ENCODE peak calls at places on chromosome 11, in seven cellular contexts. One of them, this sample, is unnamed.

GRCh38 chr11:17700991-17701390 is 18.4 kb upstream of the MYOD1 start:
- DNase-seq in neuronal stem cell: no peak
- DNase-seq in H9: no peak
- DNase-seq in IMR-90: no peak
- DNase-seq in mesenchymal stem cell: no peak
- DNase-seq in H1: no peak
- DNase-seq in mesendoderm: no peak
- DNase-seq in this sample: no peak

GRCh38 chr11:74279256-74279655 is 32.2 kb downstream of the P4HA3 start:
- DNase-seq in neuronal stem cell: no peak
- DNase-seq in H1: no peak
- DNase-seq in IMR-90: no peak
- DNase-seq in mesenchymal stem cell: no peak
- DNase-seq in H9: no peak
- DNase-seq in mesendoderm: no peak
- DNase-seq in this sample: no peak

GRCh38 chr11:86811637-86812321 is 11.4 kb downstream of the PRSS23 start:
- DNase-seq in IMR-90: peak
- DNase-seq in H9: no peak
- DNase-seq in neuronal stem cell: no peak
- DNase-seq in H1: no peak
- DNase-seq in mesendoderm: peak
- DNase-seq in mesenchymal stem cell: peak
- DNase-seq in this sample: no peak

GRCh38 chr11:8917157-8917820 is 6.3 kb downstream of the AKIP1 start:
- DNase-seq in H9: peak
- DNase-seq in mesenchymal stem cell: peak
- DNase-seq in neuronal stem cell: peak
- DNase-seq in IMR-90: peak
- DNase-seq in mesendoderm: peak
- DNase-seq in H1: no peak
- DNase-seq in this sample: peak

GRCh38 chr11:104462346-104462745 is 298.4 kb upstream of the PDGFD start:
- DNase-seq in mesenchymal stem cell: peak
- DNase-seq in H1: no peak
- DNase-seq in IMR-90: peak
- DNase-seq in neuronal stem cell: no peak
- DNase-seq in H9: no peak
- DNase-seq in mesendoderm: no peak
- DNase-seq in this sample: no peak

GRCh38 chr11:34915136-34916013 is 804 bp downstream of the APIP start:
- DNase-seq in H1: no peak
- DNase-seq in H9: no peak
- DNase-seq in neuronal stem cell: no peak
- DNase-seq in IMR-90: peak
- DNase-seq in mesenchymal stem cell: peak
- DNase-seq in mesendoderm: no peak
- DNase-seq in this sample: no peak

GRCh38 chr11:35734669-35735068 is 72.1 kb downstream of the TRIM44 start:
- DNase-seq in mesendoderm: no peak
- DNase-seq in mesenchymal stem cell: no peak
- DNase-seq in H9: no peak
- DNase-seq in neuronal stem cell: no peak
- DNase-seq in IMR-90: no peak
- DNase-seq in H1: no peak
- DNase-seq in this sample: no peak

GRCh38 chr11:35173011-35173511 is 34.1 kb downstream of the CD44 start:
- DNase-seq in mesendoderm: no peak
- DNase-seq in mesenchymal stem cell: peak
- DNase-seq in IMR-90: peak
- DNase-seq in H9: no peak
- DNase-seq in neuronal stem cell: no peak
- DNase-seq in H1: no peak
- DNase-seq in this sample: no peak

GRCh38 chr11:47391711-47392432 is 13.5 kb upstream of the SPI1 start:
- DNase-seq in mesenchymal stem cell: no peak
- DNase-seq in H1: no peak
- DNase-seq in neuronal stem cell: no peak
- DNase-seq in H9: no peak
- DNase-seq in IMR-90: no peak
- DNase-seq in mesendoderm: no peak
- DNase-seq in this sample: no peak

GRCh38 chr11:130737866-130738431 is 178.3 kb downstream of the SNX19 start:
- DNase-seq in mesenchymal stem cell: peak
- DNase-seq in IMR-90: peak
- DNase-seq in H9: no peak
- DNase-seq in neuronal stem cell: no peak
- DNase-seq in H1: no peak
- DNase-seq in mesendoderm: no peak
- DNase-seq in this sample: no peak

GRCh38 chr11:67345247-67345948 is 7.9 kb downstream of the POLD4 start:
- DNase-seq in H1: no peak
- DNase-seq in mesenchymal stem cell: no peak
- DNase-seq in neuronal stem cell: no peak
- DNase-seq in H9: no peak
- DNase-seq in mesendoderm: no peak
- DNase-seq in IMR-90: no peak
- DNase-seq in this sample: no peak

DNA sequence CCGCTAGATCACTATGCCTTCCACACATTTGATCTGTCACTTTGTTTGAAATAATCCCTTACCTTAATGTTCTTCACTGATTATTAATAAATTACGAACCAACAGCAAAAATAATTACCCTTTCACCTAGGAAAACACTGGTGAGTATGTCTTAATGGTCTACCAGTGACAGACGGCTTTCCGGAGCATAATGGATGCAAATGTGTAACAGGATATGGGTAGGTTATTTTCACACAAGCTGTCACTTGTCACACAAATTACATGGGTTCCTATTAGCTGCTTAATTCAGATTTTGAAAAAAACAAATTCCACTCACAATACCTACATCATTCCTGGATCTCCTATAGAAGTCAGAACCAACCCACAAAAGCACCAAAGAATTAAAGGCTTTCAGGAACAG is 127.9 kb downstream of the WT1 start:
- DNase-seq in neuronal stem cell: no peak
- DNase-seq in mesendoderm: no peak
- DNase-seq in IMR-90: no peak
- DNase-seq in H9: no peak
- DNase-seq in H1: no peak
- DNase-seq in mesenchymal stem cell: no peak
- DNase-seq in this sample: no peak
- H4K8ac ChIP-seq in neuronal stem cell: no peak
- H4K8ac ChIP-seq in mesendoderm: no peak
- H4K8ac ChIP-seq in IMR-90: no peak
- H4K8ac ChIP-seq in H9: no peak
- H4K8ac ChIP-seq in H1: no peak
- H4K8ac ChIP-seq in mesenchymal stem cell: no peak
- H4K8ac ChIP-seq in this sample: no peak

GRCh38 chr11:59119826-59120225 is 12.8 kb downstream of the FAM111B start:
- DNase-seq in mesendoderm: no peak
- DNase-seq in H1: no peak
- DNase-seq in H9: no peak
- DNase-seq in mesenchymal stem cell: no peak
- DNase-seq in neuronal stem cell: no peak
- DNase-seq in IMR-90: no peak
- DNase-seq in this sample: no peak
- H3K4ac ChIP-seq in mesendoderm: no peak
- H3K4ac ChIP-seq in H1: no peak
- H3K4ac ChIP-seq in H9: no peak
- H3K4ac ChIP-seq in mesenchymal stem cell: no peak
- H3K4ac ChIP-seq in neuronal stem cell: no peak
- H3K4ac ChIP-seq in IMR-90: no peak
- H3K4ac ChIP-seq in this sample: no peak

DNA sequence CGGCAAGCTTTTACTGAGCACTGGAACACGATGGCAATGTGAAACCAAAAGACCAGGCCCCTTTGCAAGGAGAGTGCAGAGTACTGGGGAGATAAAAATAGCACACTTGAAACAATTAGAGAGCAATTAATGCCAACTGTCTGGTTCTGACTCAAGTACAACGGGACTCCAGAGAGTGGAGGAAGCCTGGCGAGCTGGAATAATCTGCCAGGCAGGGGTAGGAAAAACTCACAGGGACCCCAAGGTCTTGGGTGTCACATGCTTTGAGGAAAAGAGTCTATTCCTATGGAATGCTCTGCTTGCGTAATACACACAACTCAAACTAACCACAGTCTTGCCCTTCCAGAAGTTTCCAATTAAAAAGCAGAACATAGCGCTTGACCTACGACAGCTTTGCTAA is 113.0 kb upstream of the CLMP start:
- DNase-seq in H9: no peak
- DNase-seq in mesenchymal stem cell: peak
- DNase-seq in neuronal stem cell: no peak
- DNase-seq in H1: no peak
- DNase-seq in mesendoderm: no peak
- DNase-seq in IMR-90: peak
- DNase-seq in this sample: no peak
- H4K8ac ChIP-seq in H9: no peak
- H4K8ac ChIP-seq in mesenchymal stem cell: no peak
- H4K8ac ChIP-seq in neuronal stem cell: no peak
- H4K8ac ChIP-seq in H1: no peak
- H4K8ac ChIP-seq in mesendoderm: no peak
- H4K8ac ChIP-seq in IMR-90: no peak
- H4K8ac ChIP-seq in this sample: no peak

DNA sequence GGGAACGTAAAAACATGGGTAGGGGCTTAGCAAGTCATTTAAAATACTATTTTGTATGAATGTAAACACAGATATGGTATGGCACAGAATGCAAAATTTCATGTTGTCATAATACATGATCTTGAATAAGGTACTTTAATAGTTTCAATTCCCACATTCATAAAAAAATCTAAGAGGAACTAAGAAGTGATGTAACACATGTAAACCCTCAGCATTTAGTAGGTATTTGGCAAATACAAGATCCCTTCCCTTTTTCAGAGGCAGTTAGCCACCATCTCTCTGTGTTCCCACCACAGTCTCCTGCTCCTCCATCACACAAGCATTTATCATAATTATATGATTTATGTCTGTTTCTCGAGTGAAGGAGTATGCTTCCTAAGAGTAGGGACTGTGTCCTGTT is 251.8 kb downstream of the TENM4 start:
- DNase-seq in H1: no peak
- DNase-seq in mesenchymal stem cell: no peak
- DNase-seq in neuronal stem cell: no peak
- DNase-seq in IMR-90: no peak
- DNase-seq in H9: no peak
- DNase-seq in mesendoderm: no peak
- DNase-seq in this sample: no peak
- H3K4ac ChIP-seq in H1: no peak
- H3K4ac ChIP-seq in mesenchymal stem cell: no peak
- H3K4ac ChIP-seq in neuronal stem cell: no peak
- H3K4ac ChIP-seq in IMR-90: no peak
- H3K4ac ChIP-seq in H9: no peak
- H3K4ac ChIP-seq in mesendoderm: no peak
- H3K4ac ChIP-seq in this sample: no peak

DNA sequence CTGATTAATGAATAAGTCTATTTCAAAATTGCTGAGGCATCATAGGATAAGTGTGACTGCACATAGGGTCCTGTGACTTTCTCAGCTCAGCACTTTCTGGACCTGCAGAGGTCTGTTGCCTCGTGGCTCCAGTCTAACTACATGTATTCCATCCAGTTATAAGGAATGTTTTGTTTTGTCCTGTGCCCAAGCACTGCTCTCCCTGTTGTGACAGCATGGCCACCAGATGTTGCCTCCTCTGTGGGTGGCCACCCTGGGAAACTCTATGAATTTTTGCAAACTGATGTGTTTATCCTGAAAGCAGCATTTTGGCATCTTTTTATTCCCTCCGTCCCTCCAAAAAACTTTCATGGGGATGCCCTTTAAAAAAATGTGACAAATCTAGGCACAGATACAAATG is 72.8 kb downstream of the CCDC34 start:
- DNase-seq in IMR-90: no peak
- DNase-seq in H9: no peak
- DNase-seq in neuronal stem cell: no peak
- DNase-seq in mesendoderm: no peak
- DNase-seq in H1: no peak
- DNase-seq in mesenchymal stem cell: no peak
- DNase-seq in this sample: no peak
- H4K8ac ChIP-seq in IMR-90: no peak
- H4K8ac ChIP-seq in H9: no peak
- H4K8ac ChIP-seq in neuronal stem cell: no peak
- H4K8ac ChIP-seq in mesendoderm: no peak
- H4K8ac ChIP-seq in H1: no peak
- H4K8ac ChIP-seq in mesenchymal stem cell: no peak
- H4K8ac ChIP-seq in this sample: no peak

This sample was measured in trophoblast cell.